ENCODE peak calls at places on chromosomes 1 and 21, in seven cellular contexts. H is A549, W is tibial nerve, C is stomach, L is heart left ventricle, T is transverse colon, A is testis. J is an unnamed sample.

GRCh38 chr1:64539808-64540207 is 69.9 kb downstream of the CACHD1 start:
- DNase-seq in H (no peak), W (peak; percentile 45), C (peak; percentile 80), L (peak; percentile 76), T (peak; percentile 52), A (peak; percentile 71), J (peak; percentile 90)

GRCh38 chr1:32345289-32345827 is 9.3 kb upstream of the MARCKSL1 start:
- DNase-seq in H (no peak), W (no peak), C (peak; percentile 52), L (no peak), T (peak; percentile 51), A (peak; percentile 88), J (peak; percentile 69)

GRCh38 chr1:31837441-31838158 is 21.8 kb upstream of the SPOCD1 start:
- DNase-seq in H (no peak), W (no peak), C (no peak), L (no peak), T (peak; percentile 69), A (no peak), J (no peak)

GRCh38 chr1:60759257-60759656 is 323.1 kb upstream of the NFIA start:
- DNase-seq in H (no peak), W (no peak), C (no peak), L (no peak), T (no peak), A (no peak), J (no peak)

GRCh38 chr1:210417881-210418280 is 89.2 kb downstream of the HHAT start:
- DNase-seq in H (no peak), W (no peak), C (no peak), L (no peak), T (no peak), A (no peak), J (no peak)

GRCh38 chr1:59574085-59574484 is 240.7 kb upstream of the HOOK1 start:
- DNase-seq in H (no peak), W (no peak), C (no peak), L (no peak), T (no peak), A (no peak), J (no peak)

GRCh38 chr1:207084701-207085180 is 3.9 kb upstream of the C4BPB start:
- DNase-seq in H (peak; percentile 75), W (no peak), C (peak; percentile 57), L (no peak), T (peak; percentile 58), A (peak; percentile 66), J (peak; percentile 78)

GRCh38 chr1:11978290-11978689 is 2.0 kb upstream of the MFN2 start:
- DNase-seq in H (no peak), W (no peak), C (no peak), L (no peak), T (no peak), A (no peak), J (no peak)

GRCh38 chr1:17966341-17966740 is 141.3 kb upstream of the IGSF21 start:
- DNase-seq in H (no peak), W (no peak), C (no peak), L (no peak), T (no peak), A (no peak), J (no peak)

GRCh38 chr1:153447498-153448170 is 12.8 kb downstream of the S100A7 start:
- DNase-seq in H (peak; percentile 12), W (no peak), C (no peak), L (no peak), T (no peak), A (no peak), J (no peak)

GRCh38 chr1:224644553-224645154 is 28.5 kb downstream of the CNIH3 start:
- DNase-seq in H (peak; percentile 65), W (no peak), C (peak; percentile 39), L (no peak), T (peak; percentile 52), A (peak; percentile 53), J (peak; percentile 46)

GRCh38 chr1:62687421-62687902 is 724 bp downstream of the DOCK7 start:
- DNase-seq in H (peak; percentile 40), W (no peak), C (peak; percentile 29), L (peak; percentile 32), T (no peak), A (peak; percentile 55), J (peak; percentile 39)

GRCh38 chr1:11982010-11982392 is 1.8 kb downstream of the MFN2 start:
- DNase-seq in H (peak; percentile 51), W (no peak), C (no peak), L (no peak), T (no peak), A (no peak), J (no peak)

GRCh38 chr1:27630859-27631491 is 4.0 kb downstream of the FGR start:
- DNase-seq in H (no peak), W (no peak), C (no peak), L (peak; percentile 84), T (no peak), A (peak; percentile 55), J (no peak)

GRCh38 chr1:43205671-43206070 is 33.5 kb downstream of the CFAP57 start:
- DNase-seq in H (no peak), W (no peak), C (no peak), L (no peak), T (no peak), A (no peak), J (no peak)

GRCh38 chr1:51324271-51325010 is 5.9 kb downstream of the TTC39A start:
- DNase-seq in H (no peak), W (no peak), C (no peak), L (no peak), T (no peak), A (no peak), J (no peak)

GRCh38 chr1:154957258-154957657 is 1.4 kb upstream of the PBXIP1 start:
- DNase-seq in H (no peak), W (no peak), C (no peak), L (peak; percentile 9), T (no peak), A (no peak), J (no peak)

GRCh38 chr1:203839081-203839480 is 22.3 kb upstream of the SNRPE start:
- DNase-seq in H (peak; percentile 14), W (no peak), C (no peak), L (no peak), T (no peak), A (peak; percentile 51), J (no peak)

GRCh38 chr1:11285883-11286734 is 13.1 kb downstream of the UBIAD1 start:
- DNase-seq in H (peak; percentile 12), W (no peak), C (no peak), L (no peak), T (no peak), A (no peak), J (no peak)

GRCh38 chr1:95018602-95019369 is 54.0 kb downstream of the ALG14 start:
- DNase-seq in H (no peak), W (no peak), C (no peak), L (no peak), T (no peak), A (no peak), J (peak; percentile 50)

GRCh38 chr1:218679988-218680743 is 335.0 kb downstream of the TGFB2 start:
- DNase-seq in H (no peak), W (no peak), C (no peak), L (no peak), T (no peak), A (no peak), J (no peak)

GRCh38 chr21:34158866-34159616 is 85.7 kb downstream of the MRPS6 start:
- DNase-seq in H (no peak), W (no peak), C (no peak), L (no peak), T (no peak), A (peak; percentile 24), J (no peak)

GRCh38 chr1:225426395-225427248 is 1.2 kb downstream of the LBR start:
- DNase-seq in H (peak; percentile 30), W (no peak), C (no peak), L (no peak), T (peak; percentile 53), A (peak; percentile 47), J (peak; percentile 39)

GRCh38 chr21:44434568-44434925 is 20.8 kb upstream of the LRRC3 start:
- DNase-seq in H (no peak), W (no peak), C (no peak), L (no peak), T (no peak), A (no peak), J (no peak)

GRCh38 chr1:247294282-247294681 is 37.4 kb downstream of the ZNF496 start:
- DNase-seq in H (no peak), W (no peak), C (no peak), L (no peak), T (no peak), A (peak; percentile 9), J (no peak)

GRCh38 chr1:188719735-188720134 is 1757.9 kb downstream of the BRINP3 start:
- DNase-seq in H (no peak), W (no peak), C (no peak), L (no peak), T (no peak), A (no peak), J (no peak)

GRCh38 chr1:56145524-56145923 is 433.8 kb downstream of the PLPP3 start:
- DNase-seq in H (no peak), W (no peak), C (no peak), L (no peak), T (no peak), A (no peak), J (no peak)
- H3K4me1 ChIP-seq in H (no peaks in the 10 kb centered on the region), W (no peaks in the 10 kb centered on the region), C (peaks cover 15% of the 10 kb centered on the region), L (peaks cover 18% of the 10 kb centered on the region), T (peaks cover 35% of the 10 kb centered on the region), A (no peaks in the 10 kb centered on the region), J (no peaks in the 10 kb centered on the region)

GRCh38 chr1:6602669-6603423 is at the start of gene KLHL21:
- DNase-seq in H (peak; percentile 74), W (peak; percentile 85), C (peak; percentile 89), L (peak; percentile 94), T (peak; percentile 91), A (peak; percentile 89), J (peak; percentile 92)
- TF ChIP-seq POLR2A in H (peak; percentile 96), W (peak; percentile 86), C (no peak), L (peak; percentile 97), T (peak; percentile 90), A (peak; percentile 31), J (peak; percentile 86)

DNA sequence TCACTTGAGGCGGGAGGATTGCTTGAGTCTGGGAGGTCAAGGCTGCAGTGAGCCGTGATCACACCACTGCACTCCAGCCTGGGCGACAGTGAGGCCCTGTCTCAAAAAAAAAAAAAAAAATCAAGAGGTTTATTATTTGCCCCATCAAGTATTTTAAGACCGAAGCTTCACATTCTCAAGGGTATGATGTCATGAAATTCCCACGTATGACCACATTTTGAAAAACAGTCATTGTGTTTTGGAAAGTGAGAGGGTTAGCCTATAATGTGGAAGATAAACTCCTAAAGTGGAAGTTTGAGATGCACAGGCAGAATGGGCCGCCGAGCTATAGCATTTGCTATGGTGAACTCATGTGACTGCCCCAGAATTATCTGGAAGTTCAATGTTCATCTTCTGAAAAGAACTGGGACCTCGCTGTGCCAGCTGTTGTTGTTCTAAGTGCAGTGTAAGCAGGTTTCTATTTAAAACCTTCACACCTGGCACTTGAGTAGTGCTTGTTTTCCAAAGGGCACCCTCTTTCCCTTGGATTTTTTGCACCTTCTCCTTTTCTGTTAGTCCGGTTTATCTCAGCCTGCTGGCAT is 96.9 kb upstream of the SLC25A33 start:
- DNase-seq in H (no peak), W (no peak), C (no peak), L (no peak), T (no peak), A (no peak), J (peak; percentile 54)
- H3K4me1 ChIP-seq in H (peaks cover 37% of the 10 kb centered on the region), W (no peaks in the 10 kb centered on the region), C (peaks cover 25% of the 10 kb centered on the region), L (peaks cover 34% of the 10 kb centered on the region), T (peaks cover 20% of the 10 kb centered on the region), A (peaks cover 32% of the 10 kb centered on the region), J (peaks cover 65% of the 10 kb centered on the region)

DNA sequence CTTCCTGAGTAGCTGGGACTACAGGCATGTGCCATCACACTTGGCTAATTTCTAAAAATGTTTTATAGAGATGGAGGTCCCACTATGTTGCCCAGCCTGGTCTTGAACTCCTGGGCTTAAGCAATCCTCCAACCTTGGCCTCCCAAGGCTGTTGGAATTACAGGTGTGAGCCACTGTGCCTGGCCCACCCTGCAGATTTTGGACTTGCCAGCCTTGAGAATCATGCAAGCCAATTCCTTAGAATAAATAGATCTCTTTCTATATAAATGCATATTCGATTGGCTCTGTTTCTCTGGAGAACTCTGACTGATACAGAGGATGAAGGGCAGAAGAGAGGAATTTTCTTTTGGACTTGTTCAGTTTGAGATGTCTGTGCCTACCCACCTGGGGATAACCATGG is 6.7 kb downstream of the CLDN14 start:
- DNase-seq in H (no peak), W (no peak), C (no peak), L (no peak), T (no peak), A (no peak), J (no peak)
- TF ChIP-seq POLR2A in H (no peak), W (no peak), C (no peak), L (no peak), T (no peak), A (no peak), J (no peak)